ENCODE peak calls at places on chromosomes 6 and 20, in five cellular contexts. One of them, this sample, is unnamed.

GRCh38 chr6:150766201-150766997 is 99.1 kb upstream of the MTHFD1L start:
- DNase-seq in COR-L47: no peak
- DNase-seq in activated naive CD4-positive, alpha-beta T cell: no peak
- DNase-seq in GOT3: no peak
- DNase-seq in GM20000: no peak
- DNase-seq in this sample: peak; percentile 73

GRCh38 chr6:65448806-65449397 is 258.1 kb downstream of the EYS start:
- DNase-seq in COR-L47: peak; percentile 15
- DNase-seq in activated naive CD4-positive, alpha-beta T cell: no peak
- DNase-seq in GOT3: no peak
- DNase-seq in GM20000: no peak
- DNase-seq in this sample: no peak

GRCh38 chr6:158441639-158442308 is 118.1 kb upstream of the TMEM181 start:
- DNase-seq in COR-L47: no peak
- DNase-seq in activated naive CD4-positive, alpha-beta T cell: no peak
- DNase-seq in GOT3: no peak
- DNase-seq in GM20000: no peak
- DNase-seq in this sample: no peak

GRCh38 chr6:89411269-89412070 is 603 bp downstream of the RRAGD start:
- DNase-seq in COR-L47: no peak
- DNase-seq in activated naive CD4-positive, alpha-beta T cell: no peak
- DNase-seq in GOT3: no peak
- DNase-seq in GM20000: peak; percentile 74
- DNase-seq in this sample: no peak

GRCh38 chr20:48275325-48275724 is 490.0 kb upstream of the SULF2 start:
- DNase-seq in COR-L47: no peak
- DNase-seq in activated naive CD4-positive, alpha-beta T cell: no peak
- DNase-seq in GOT3: no peak
- DNase-seq in GM20000: no peak
- DNase-seq in this sample: no peak

GRCh38 chr20:44026932-44027685 is 112.5 kb downstream of the TOX2 start:
- DNase-seq in COR-L47: no peak
- DNase-seq in activated naive CD4-positive, alpha-beta T cell: no peak
- DNase-seq in GOT3: no peak
- DNase-seq in GM20000: no peak
- DNase-seq in this sample: no peak

GRCh38 chr6:13428528-13429405 is 58.6 kb downstream of the GFOD1 start:
- DNase-seq in COR-L47: no peak
- DNase-seq in activated naive CD4-positive, alpha-beta T cell: no peak
- DNase-seq in GOT3: no peak
- DNase-seq in GM20000: peak; percentile 43
- DNase-seq in this sample: no peak

GRCh38 chr6:70763754-70764153 is 96.1 kb downstream of the SMAP1 start:
- DNase-seq in COR-L47: no peak
- DNase-seq in activated naive CD4-positive, alpha-beta T cell: no peak
- DNase-seq in GOT3: no peak
- DNase-seq in GM20000: no peak
- DNase-seq in this sample: no peak

GRCh38 chr20:61797200-61797599 is 268.5 kb downstream of the TAF4 start:
- DNase-seq in COR-L47: peak; percentile 46
- DNase-seq in activated naive CD4-positive, alpha-beta T cell: no peak
- DNase-seq in GOT3: no peak
- DNase-seq in GM20000: no peak
- DNase-seq in this sample: no peak

GRCh38 chr20:38790210-38791053 is 15.1 kb upstream of the PPP1R16B start:
- DNase-seq in COR-L47: peak; percentile 36
- DNase-seq in activated naive CD4-positive, alpha-beta T cell: no peak
- DNase-seq in GOT3: no peak
- DNase-seq in GM20000: peak; percentile 56
- DNase-seq in this sample: peak; percentile 76

GRCh38 chr20:9573598-9573997 is 59.2 kb downstream of the LAMP5 start:
- DNase-seq in COR-L47: no peak
- DNase-seq in activated naive CD4-positive, alpha-beta T cell: no peak
- DNase-seq in GOT3: no peak
- DNase-seq in GM20000: no peak
- DNase-seq in this sample: no peak

GRCh38 chr20:62707981-62708521 is 585 bp upstream of the NTSR1 start:
- DNase-seq in COR-L47: peak; percentile 68
- DNase-seq in activated naive CD4-positive, alpha-beta T cell: no peak
- DNase-seq in GOT3: no peak
- DNase-seq in GM20000: no peak
- DNase-seq in this sample: no peak

GRCh38 chr20:24568842-24569241 is 99.4 kb downstream of the SYNDIG1 start:
- DNase-seq in COR-L47: no peak
- DNase-seq in activated naive CD4-positive, alpha-beta T cell: no peak
- DNase-seq in GOT3: no peak
- DNase-seq in GM20000: no peak
- DNase-seq in this sample: no peak

GRCh38 chr6:30998785-30999184 is 11.5 kb upstream of the MUC22 start:
- DNase-seq in COR-L47: no peak
- DNase-seq in activated naive CD4-positive, alpha-beta T cell: no peak
- DNase-seq in GOT3: no peak
- DNase-seq in GM20000: no peak
- DNase-seq in this sample: no peak

GRCh38 chr6:161379828-161380598 is 106.2 kb upstream of the AGPAT4 start:
- DNase-seq in COR-L47: no peak
- DNase-seq in activated naive CD4-positive, alpha-beta T cell: no peak
- DNase-seq in GOT3: no peak
- DNase-seq in GM20000: no peak
- DNase-seq in this sample: no peak

GRCh38 chr6:75167426-75167825 is 38.4 kb downstream of the COL12A1 start:
- DNase-seq in COR-L47: no peak
- DNase-seq in activated naive CD4-positive, alpha-beta T cell: no peak
- DNase-seq in GOT3: no peak
- DNase-seq in GM20000: no peak
- DNase-seq in this sample: no peak

GRCh38 chr6:131275273-131275672 is 140.0 kb downstream of the AKAP7 start:
- DNase-seq in COR-L47: no peak
- DNase-seq in activated naive CD4-positive, alpha-beta T cell: no peak
- DNase-seq in GOT3: no peak
- DNase-seq in GM20000: no peak
- DNase-seq in this sample: no peak

GRCh38 chr6:54238407-54238806 is 69.8 kb upstream of the TINAG start:
- DNase-seq in COR-L47: no peak
- DNase-seq in activated naive CD4-positive, alpha-beta T cell: no peak
- DNase-seq in GOT3: no peak
- DNase-seq in GM20000: no peak
- DNase-seq in this sample: no peak

GRCh38 chr6:88815491-88815890 is 147.9 kb downstream of the RNGTT start:
- DNase-seq in COR-L47: no peak
- DNase-seq in activated naive CD4-positive, alpha-beta T cell: no peak
- DNase-seq in GOT3: no peak
- DNase-seq in GM20000: no peak
- DNase-seq in this sample: no peak

GRCh38 chr20:51628533-51629398 is 86.2 kb upstream of the NFATC2 start:
- DNase-seq in COR-L47: no peak
- DNase-seq in activated naive CD4-positive, alpha-beta T cell: no peak
- DNase-seq in GOT3: no peak
- DNase-seq in GM20000: no peak
- DNase-seq in this sample: no peak

GRCh38 chr20:51995551-51995951 is 193.2 kb upstream of the SALL4 start:
- DNase-seq in COR-L47: no peak
- DNase-seq in activated naive CD4-positive, alpha-beta T cell: no peak
- DNase-seq in GOT3: no peak
- DNase-seq in GM20000: no peak
- DNase-seq in this sample: no peak

GRCh38 chr6:10138917-10139316 is 276.0 kb downstream of the TFAP2A start:
- DNase-seq in COR-L47: no peak
- DNase-seq in activated naive CD4-positive, alpha-beta T cell: no peak
- DNase-seq in GOT3: no peak
- DNase-seq in GM20000: no peak
- DNase-seq in this sample: no peak

GRCh38 chr20:32501709-32502108 is 83.4 kb downstream of the NOL4L start:
- DNase-seq in COR-L47: no peak
- DNase-seq in activated naive CD4-positive, alpha-beta T cell: no peak
- DNase-seq in GOT3: no peak
- DNase-seq in GM20000: no peak
- DNase-seq in this sample: no peak

GRCh38 chr6:33078919-33079521 is 3.2 kb downstream of the HLA-DPB1 start:
- DNase-seq in COR-L47: no peak
- DNase-seq in activated naive CD4-positive, alpha-beta T cell: no peak
- DNase-seq in GOT3: no peak
- DNase-seq in GM20000: no peak
- DNase-seq in this sample: no peak